ENCODE peak calls at places on chromosomes 12 and 14, in eight cellular contexts. Z is fibroblast of villous mesenchyme, O is NCI-H1417, H is hippocampal formation, B is GM12864, W is fibroblast of mammary gland, A is NB4, D is omental fat pad. K is an unnamed sample.

GRCh38 chr12:87509233-87509820 is 519.9 kb downstream of the C12orf50 start:
- DNase-seq in Z (peak), O (no peak), H (no peak), B (no peak), W (peak), A (peak), D (no peak), K (no peak)

GRCh38 chr12:50162225-50162624 is 4.9 kb downstream of the CERS5 start:
- DNase-seq in Z (peak), O (no peak), H (no peak), B (no peak), W (peak), A (peak), D (no peak), K (peak)

GRCh38 chr12:904010-904414 is 45.5 kb downstream of the RAD52 start:
- DNase-seq in Z (no peak), O (no peak), H (no peak), B (no peak), W (no peak), A (peak), D (no peak), K (no peak)

GRCh38 chr14:100065942-100066574 is 836 bp downstream of the EVL start:
- DNase-seq in Z (peak), O (no peak), H (no peak), B (peak), W (peak), A (peak), D (no peak), K (no peak)

GRCh38 chr14:87785868-87786267 is 207.1 kb downstream of the GALC start:
- DNase-seq in Z (no peak), O (no peak), H (no peak), B (no peak), W (no peak), A (no peak), D (no peak), K (no peak)

GRCh38 chr14:22432348-22432976 is 156.6 kb downstream of the DAD1 start:
- DNase-seq in Z (peak), O (no peak), H (no peak), B (no peak), W (peak), A (peak), D (no peak), K (no peak)

GRCh38 chr12:111606651-111607232 is 7.6 kb upstream of the ATXN2 start:
- DNase-seq in Z (no peak), O (no peak), H (no peak), B (no peak), W (no peak), A (no peak), D (no peak), K (peak)

GRCh38 chr14:105589161-105589925 is 63.0 kb downstream of the TMEM121 start:
- DNase-seq in Z (no peak), O (no peak), H (no peak), B (no peak), W (no peak), A (no peak), D (no peak), K (no peak)

GRCh38 chr14:71372411-71372838 is 465.2 kb downstream of the PCNX1 start:
- DNase-seq in Z (peak), O (no peak), H (no peak), B (no peak), W (peak), A (no peak), D (no peak), K (peak)

GRCh38 chr14:73742520-73743238 is 28.5 kb upstream of the PNMA1 start:
- DNase-seq in Z (no peak), O (no peak), H (no peak), B (no peak), W (no peak), A (no peak), D (no peak), K (peak)

GRCh38 chr14:68312884-68313725 is 479.8 kb downstream of the ZFP36L1 start:
- DNase-seq in Z (no peak), O (no peak), H (peak), B (peak), W (no peak), A (no peak), D (no peak), K (peak)

K was measured in osteoblast.